ENCODE peak calls at places on chromosomes 4 and X, in four cellular contexts. One of them, this sample, is unnamed.

GRCh38 chrX:40065291-40066046 is 32.3 kb downstream of the BCOR start:
- DNase-seq in PC-3: no peak
- DNase-seq in upper lobe of left lung: no peak
- DNase-seq in gastrocnemius medialis: no peak
- DNase-seq in this sample: no peak

GRCh38 chrX:41779058-41779564 is 55.1 kb downstream of the GPR82 start:
- DNase-seq in gastrocnemius medialis: no peak
- DNase-seq in PC-3: peak; percentile 88
- DNase-seq in upper lobe of left lung: no peak
- DNase-seq in this sample: no peak

GRCh38 chr4:13289391-13289790 is 194.7 kb downstream of the RAB28 start:
- DNase-seq in PC-3: peak; percentile 36
- DNase-seq in gastrocnemius medialis: no peak
- DNase-seq in upper lobe of left lung: no peak
- DNase-seq in this sample: no peak

GRCh38 chr4:98711526-98711925 is 53.1 kb upstream of the TSPAN5 start:
- DNase-seq in PC-3: no peak
- DNase-seq in upper lobe of left lung: no peak
- DNase-seq in gastrocnemius medialis: no peak
- DNase-seq in this sample: no peak

GRCh38 chrX:129581904-129582303 is 41.8 kb downstream of the OCRL start:
- DNase-seq in upper lobe of left lung: no peak
- DNase-seq in PC-3: no peak
- DNase-seq in gastrocnemius medialis: no peak
- DNase-seq in this sample: no peak

GRCh38 chr4:40736910-40737309 is 12.8 kb upstream of the NSUN7 start:
- DNase-seq in upper lobe of left lung: no peak
- DNase-seq in gastrocnemius medialis: no peak
- DNase-seq in PC-3: peak; percentile 42
- DNase-seq in this sample: no peak

GRCh38 chrX:138504254-138504653 is 207.3 kb downstream of the FGF13 start:
- DNase-seq in upper lobe of left lung: no peak
- DNase-seq in gastrocnemius medialis: no peak
- DNase-seq in PC-3: no peak
- DNase-seq in this sample: no peak

GRCh38 chr4:55013431-55013955 is 111.9 kb downstream of the KDR start:
- DNase-seq in gastrocnemius medialis: no peak
- DNase-seq in PC-3: peak; percentile 55
- DNase-seq in upper lobe of left lung: no peak
- DNase-seq in this sample: no peak

GRCh38 chrX:39613997-39614679 is 483.6 kb downstream of the BCOR start:
- DNase-seq in PC-3: no peak
- DNase-seq in gastrocnemius medialis: no peak
- DNase-seq in upper lobe of left lung: no peak
- DNase-seq in this sample: no peak

GRCh38 chrX:20372533-20372932 is 105.8 kb upstream of the RPS6KA3 start:
- DNase-seq in gastrocnemius medialis: no peak
- DNase-seq in upper lobe of left lung: no peak
- DNase-seq in PC-3: peak; percentile 79
- DNase-seq in this sample: no peak

GRCh38 chr4:10832989-10833635 is 148.5 kb upstream of the CLNK start:
- DNase-seq in upper lobe of left lung: no peak
- DNase-seq in gastrocnemius medialis: no peak
- DNase-seq in PC-3: no peak
- DNase-seq in this sample: no peak

GRCh38 chr4:26175016-26175786 is 145.6 kb upstream of the RBPJ start:
- DNase-seq in upper lobe of left lung: no peak
- DNase-seq in gastrocnemius medialis: no peak
- DNase-seq in PC-3: no peak
- DNase-seq in this sample: no peak

GRCh38 chr4:64713256-64713840 is 304.1 kb upstream of the TECRL start:
- DNase-seq in upper lobe of left lung: no peak
- DNase-seq in PC-3: peak; percentile 81
- DNase-seq in gastrocnemius medialis: no peak
- DNase-seq in this sample: no peak

GRCh38 chrX:131812847-131813825 is 210.0 kb upstream of the STK26 start:
- DNase-seq in gastrocnemius medialis: no peak
- DNase-seq in upper lobe of left lung: no peak
- DNase-seq in PC-3: peak; percentile 21
- DNase-seq in this sample: no peak

GRCh38 chr4:122458625-122459024 is 2.1 kb upstream of the IL2 start:
- DNase-seq in gastrocnemius medialis: no peak
- DNase-seq in PC-3: peak; percentile 73
- DNase-seq in upper lobe of left lung: no peak
- DNase-seq in this sample: no peak

GRCh38 chr4:65007841-65008439 is 598.7 kb upstream of the TECRL start:
- DNase-seq in upper lobe of left lung: no peak
- DNase-seq in gastrocnemius medialis: no peak
- DNase-seq in PC-3: peak; percentile 86
- DNase-seq in this sample: no peak

GRCh38 chr4:3879681-3880594 is 113.8 kb downstream of the ADRA2C start:
- DNase-seq in PC-3: no peak
- DNase-seq in gastrocnemius medialis: no peak
- DNase-seq in upper lobe of left lung: peak; percentile 79
- DNase-seq in this sample: no peak

GRCh38 chr4:78578674-78579430 is 27.3 kb downstream of the ANXA3 start:
- DNase-seq in upper lobe of left lung: no peak
- DNase-seq in gastrocnemius medialis: no peak
- DNase-seq in PC-3: no peak
- DNase-seq in this sample: no peak

GRCh38 chr4:110287130-110287529 is 88.7 kb upstream of the ELOVL6 start:
- DNase-seq in gastrocnemius medialis: peak; percentile 38
- DNase-seq in PC-3: peak; percentile 84
- DNase-seq in upper lobe of left lung: no peak
- DNase-seq in this sample: no peak

GRCh38 chr4:110106946-110107325 is 91.5 kb downstream of the ELOVL6 start:
- DNase-seq in upper lobe of left lung: no peak
- DNase-seq in PC-3: peak; percentile 68
- DNase-seq in gastrocnemius medialis: no peak
- DNase-seq in this sample: no peak

GRCh38 chr4:48985976-48986653 is at the start of gene CWH43:
- DNase-seq in PC-3: peak; percentile 61
- DNase-seq in gastrocnemius medialis: no peak
- DNase-seq in upper lobe of left lung: peak; percentile 84
- DNase-seq in this sample: no peak

GRCh38 chr4:86449746-86450145 is 89.9 kb upstream of the MAPK10 start:
- DNase-seq in upper lobe of left lung: no peak
- DNase-seq in PC-3: no peak
- DNase-seq in gastrocnemius medialis: no peak
- DNase-seq in this sample: no peak

GRCh38 chr4:8461086-8461485 is 20.5 kb downstream of the TRMT44 start:
- DNase-seq in PC-3: no peak
- DNase-seq in gastrocnemius medialis: no peak
- DNase-seq in upper lobe of left lung: no peak
- DNase-seq in this sample: no peak

GRCh38 chrX:119692241-119693031 is 532 bp downstream of the SEPTIN6 start:
- DNase-seq in PC-3: peak; percentile 36
- DNase-seq in upper lobe of left lung: peak; percentile 90
- DNase-seq in gastrocnemius medialis: no peak
- DNase-seq in this sample: no peak
- TF ChIP-seq CTCF in PC-3: peak; percentile 11
- TF ChIP-seq CTCF in upper lobe of left lung: no peak
- TF ChIP-seq CTCF in gastrocnemius medialis: no peak
- TF ChIP-seq CTCF in this sample: no peak

DNA sequence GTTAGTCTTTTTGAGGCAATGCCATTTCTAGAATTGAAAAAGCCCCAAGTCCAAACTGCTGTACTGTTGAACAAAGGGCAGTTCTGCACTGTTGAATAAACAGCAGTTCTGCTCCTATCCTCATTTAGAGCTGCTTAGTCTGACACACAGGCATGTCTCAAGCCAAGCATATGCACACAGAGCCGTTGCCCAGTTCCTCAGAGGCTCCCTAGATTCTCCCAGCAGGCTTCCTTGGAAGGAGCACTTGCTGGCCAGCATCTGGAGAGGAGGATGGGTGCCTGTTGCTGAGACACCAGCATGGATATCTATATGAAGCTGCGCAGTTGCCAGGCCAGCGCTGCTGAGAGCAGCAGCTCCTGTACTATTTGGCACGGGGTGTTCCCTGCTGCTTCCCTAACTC is 138.3 kb upstream of the USP38 start:
- DNase-seq in gastrocnemius medialis: no peak
- DNase-seq in PC-3: no peak
- DNase-seq in upper lobe of left lung: no peak
- DNase-seq in this sample: no peak
- H3K27ac ChIP-seq in gastrocnemius medialis: no peak overlapping the region
- H3K27ac ChIP-seq in PC-3: no peak overlapping the region
- H3K27ac ChIP-seq in upper lobe of left lung: no peak overlapping the region
- H3K27ac ChIP-seq in this sample: no peak overlapping the region

GRCh38 chr4:89324671-89325070 is 17.1 kb upstream of the GPRIN3 start:
- DNase-seq in gastrocnemius medialis: no peak
- DNase-seq in PC-3: no peak
- DNase-seq in upper lobe of left lung: no peak
- DNase-seq in this sample: no peak
- H3K4me3 ChIP-seq in gastrocnemius medialis: no peak overlapping the region
- H3K4me3 ChIP-seq in PC-3: no peak overlapping the region
- H3K4me3 ChIP-seq in upper lobe of left lung: no peak overlapping the region
- H3K4me3 ChIP-seq in this sample: no peak overlapping the region

GRCh38 chr4:178273168-178273567 is 830.9 kb upstream of the AGA start:
- DNase-seq in gastrocnemius medialis: no peak
- DNase-seq in upper lobe of left lung: no peak
- DNase-seq in PC-3: no peak
- DNase-seq in this sample: no peak

GRCh38 chr4:178271386-178271785 is 829.1 kb upstream of the AGA start:
- DNase-seq in PC-3: no peak
- DNase-seq in gastrocnemius medialis: no peak
- DNase-seq in upper lobe of left lung: peak; percentile 13
- DNase-seq in this sample: no peak

GRCh38 chr4:178275671-178276360 is 833.6 kb upstream of the AGA start:
- DNase-seq in gastrocnemius medialis: no peak
- DNase-seq in upper lobe of left lung: no peak
- DNase-seq in PC-3: no peak
- DNase-seq in this sample: no peak
- TF ChIP-seq CTCF in gastrocnemius medialis: no peak
- TF ChIP-seq CTCF in upper lobe of left lung: no peak
- TF ChIP-seq CTCF in PC-3: peak; percentile 44
- TF ChIP-seq CTCF in this sample: no peak

DNA sequence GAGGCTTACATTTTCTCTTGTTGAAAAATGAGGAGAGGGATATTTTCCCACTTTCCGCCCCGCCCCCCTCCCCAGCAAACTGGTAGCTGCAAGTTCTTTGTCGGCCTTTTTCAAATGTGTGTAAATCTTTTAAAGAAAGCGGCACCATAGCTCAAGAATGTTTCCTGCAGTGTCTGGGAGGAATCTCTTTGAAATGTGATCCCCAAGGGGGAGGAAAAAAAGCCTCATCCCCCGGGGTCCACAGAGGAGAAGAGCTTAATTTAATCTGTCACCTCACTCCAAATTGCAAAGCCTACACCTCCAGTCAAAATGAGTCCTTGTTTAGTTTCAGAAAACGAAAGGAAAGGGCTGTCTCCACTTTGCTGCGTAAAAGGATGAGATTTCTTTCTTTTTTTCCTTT is 34.8 kb downstream of the ASMT start:
- DNase-seq in upper lobe of left lung: no peak
- DNase-seq in gastrocnemius medialis: no peak
- DNase-seq in PC-3: no peak
- DNase-seq in this sample: no peak
- H3K27ac ChIP-seq in upper lobe of left lung: no peak overlapping the region
- H3K27ac ChIP-seq in gastrocnemius medialis: no peak overlapping the region
- H3K27ac ChIP-seq in PC-3: no peak overlapping the region
- H3K27ac ChIP-seq in this sample: no peak overlapping the region

GRCh38 chrX:2928127-2928582 is 984 bp downstream of the ARSD start:
- DNase-seq in upper lobe of left lung: peak; percentile 85
- DNase-seq in PC-3: no peak
- DNase-seq in gastrocnemius medialis: peak; percentile 12
- DNase-seq in this sample: peak; percentile 85
- H3K4me3 ChIP-seq in upper lobe of left lung: peak overlapping the region; percentile 24
- H3K4me3 ChIP-seq in PC-3: no peak overlapping the region
- H3K4me3 ChIP-seq in gastrocnemius medialis: peak overlapping the region; percentile 60
- H3K4me3 ChIP-seq in this sample: peak overlapping the region; percentile 91

This sample was measured in coronary artery.